ENCODE peak calls at places on chromosomes 4 and X, in four cellular contexts. X is HepG2, Z is K562, F is Panc1. C is an unnamed sample.

GRCh38 chrX:148426467-148426866 is 74.0 kb upstream of the AFF2 start:
- DNase-seq in X (no peak), Z (no peak), F (no peak), C (no peak)

GRCh38 chrX:1169198-1169597 is 43.3 kb downstream of the CRLF2 start:
- DNase-seq in X (no peak), Z (no peak), F (no peak), C (no peak)

GRCh38 chr4:93788712-93789111 is 39.8 kb upstream of the ATOH1 start:
- DNase-seq in X (peak; percentile 7), Z (peak; percentile 12), F (no peak), C (peak; percentile 43)

GRCh38 chrX:117996918-117997480 is 119.6 kb downstream of the KLHL13 start:
- DNase-seq in X (peak; percentile 0), Z (no peak), F (no peak), C (no peak)

GRCh38 chr4:60962286-60962685 is 237.8 kb upstream of the ADGRL3 start:
- DNase-seq in X (no peak), Z (no peak), F (no peak), C (no peak)

GRCh38 chrX:56800801-56801200 is 71.8 kb downstream of the NBDY start:
- DNase-seq in X (no peak), Z (no peak), F (no peak), C (no peak)

GRCh38 chrX:116436358-116436816 is at the start of gene SLC6A14:
- DNase-seq in X (peak; percentile 49), Z (no peak), F (no peak), C (no peak)

GRCh38 chr4:72084587-72085011 is 52.8 kb downstream of the NPFFR2 start:
- DNase-seq in X (no peak), Z (no peak), F (no peak), C (no peak)

GRCh38 chr4:65865489-65865888 is 195.2 kb upstream of the EPHA5 start:
- DNase-seq in X (peak; percentile 13), Z (no peak), F (no peak), C (no peak)

GRCh38 chr4:41125558-41126311 is 88.6 kb downstream of the APBB2 start:
- DNase-seq in X (no peak), Z (no peak), F (no peak), C (no peak)

GRCh38 chr4:111984169-111984873 is 160.9 kb upstream of the FAM241A start:
- DNase-seq in X (no peak), Z (no peak), F (no peak), C (no peak)

GRCh38 chr4:168995537-168996295 is 14.3 kb downstream of the CBR4 start:
- DNase-seq in X (no peak), Z (no peak), F (no peak), C (no peak)

GRCh38 chrX:118552501-118552900 is 56.9 kb downstream of the DOCK11 start:
- DNase-seq in X (no peak), Z (no peak), F (no peak), C (peak; percentile 21)

DNA sequence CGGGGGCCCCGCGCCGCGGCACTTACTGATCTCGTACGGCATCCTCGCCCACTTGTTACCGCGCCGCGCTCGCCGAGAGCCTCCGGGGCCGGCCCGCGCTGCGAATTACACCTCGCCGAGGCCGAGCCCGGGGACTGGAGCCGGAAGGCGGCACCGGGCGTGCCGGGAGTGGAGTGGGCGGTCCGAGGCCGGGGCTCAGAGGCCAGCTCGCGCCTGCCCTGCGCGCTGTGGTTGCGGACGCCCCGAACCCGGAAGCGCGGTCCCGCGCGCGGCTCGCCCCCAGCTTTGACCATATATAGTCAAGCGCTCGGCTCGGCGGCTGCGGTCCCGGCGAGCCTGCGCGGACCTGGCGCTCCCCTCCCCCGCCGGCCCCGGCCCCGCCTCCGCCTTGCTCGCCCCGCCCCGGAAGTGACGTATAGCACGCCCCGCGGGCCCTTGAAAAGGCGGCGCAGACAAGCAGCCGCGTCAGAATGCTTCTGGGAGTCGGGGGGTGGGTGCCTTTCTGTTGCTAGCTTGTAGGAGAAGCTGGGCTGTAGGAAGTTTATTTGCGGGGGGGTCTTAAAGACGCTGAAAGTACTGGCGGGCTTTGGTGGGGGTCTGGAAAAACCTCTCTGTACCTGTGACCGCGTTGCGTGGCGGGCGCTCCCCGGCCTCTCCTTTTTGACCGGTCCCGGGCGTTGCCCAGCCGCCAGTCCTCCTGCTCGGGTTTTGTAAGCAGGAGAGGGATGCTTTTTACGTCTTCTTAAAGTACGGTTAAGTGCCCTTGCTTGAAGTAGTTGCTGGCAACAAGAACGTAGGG is at the start of gene WDR1:
- DNase-seq in X (peak; percentile 89), Z (peak; percentile 91), F (peak; percentile 47), C (peak; percentile 75)
- TF ChIP-seq REST in X (no peak), Z (no peak), F (no peak), C (no peak)

DNA sequence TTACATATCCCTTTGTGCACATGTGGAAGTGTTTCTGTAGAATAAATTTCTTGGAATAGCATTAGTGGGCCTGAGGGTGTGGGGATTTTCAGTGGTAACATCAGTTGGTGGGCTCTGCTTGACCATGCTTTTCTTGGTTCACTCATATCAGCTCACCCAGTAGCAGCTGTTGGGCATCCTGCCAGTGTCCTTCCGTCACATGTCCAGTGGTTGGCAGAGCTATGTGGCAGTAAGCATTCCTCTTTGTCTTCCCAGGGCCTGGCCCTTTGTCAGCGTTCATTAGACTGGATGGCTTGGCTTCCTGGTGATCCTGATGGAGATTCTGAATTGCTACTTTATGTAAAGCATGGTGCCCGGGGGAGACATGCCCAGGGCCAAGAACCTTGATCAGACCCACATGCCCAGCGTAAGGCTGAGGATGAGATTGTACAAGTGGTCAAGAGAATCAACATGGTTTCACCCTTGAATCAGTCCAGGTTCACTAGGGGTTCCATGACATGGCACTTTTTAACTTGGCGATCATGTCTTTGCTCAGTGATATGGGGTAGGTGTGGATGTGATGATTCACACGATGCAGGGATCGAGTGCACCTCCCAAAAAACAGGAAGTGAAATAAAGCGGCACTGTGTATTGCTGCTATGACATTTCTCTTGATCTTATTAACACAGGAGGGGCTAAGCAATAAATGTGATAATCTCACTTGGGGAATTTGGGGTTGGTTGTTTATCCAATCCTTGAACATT is 72.1 kb upstream of the IGFBP7 start:
- DNase-seq in X (no peak), Z (no peak), F (no peak), C (no peak)
- TF ChIP-seq TCF7L2 in X (no peak), Z (no peak), F (no peak), C (no peak)

DNA sequence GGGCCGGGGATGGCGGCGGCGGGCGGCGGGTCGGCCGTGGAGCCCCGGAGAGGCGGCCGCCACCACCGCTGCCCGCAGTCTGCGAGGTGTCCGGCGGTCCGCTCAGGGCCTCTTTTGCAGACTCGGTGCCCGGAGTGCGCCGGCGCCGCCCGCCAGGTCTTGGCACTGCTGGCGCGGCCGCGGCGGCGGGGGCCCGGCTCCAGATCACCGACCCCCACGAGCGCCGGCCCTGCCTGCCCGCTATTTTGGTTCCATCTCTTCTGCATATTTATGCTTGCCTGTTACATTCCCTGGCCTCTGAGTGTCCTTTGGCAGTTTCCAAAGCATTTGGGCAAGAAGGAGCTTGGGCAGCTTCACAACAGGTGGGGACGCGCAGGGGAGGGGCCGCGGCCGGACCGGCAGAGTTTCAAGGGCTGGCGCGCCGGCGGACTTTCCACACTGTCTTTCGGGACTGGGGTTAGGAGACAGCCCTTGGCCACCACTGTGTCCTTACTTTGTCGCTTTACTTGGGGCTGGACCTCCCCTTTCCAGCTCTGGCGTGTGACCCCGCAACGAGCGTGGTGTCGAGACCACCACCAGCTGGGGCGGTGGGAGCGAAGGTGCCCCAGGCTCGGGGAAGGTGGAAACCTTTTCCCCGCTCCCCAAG is 668 bp upstream of the TAPT1 start:
- DNase-seq in X (peak; percentile 35), Z (peak; percentile 54), F (no peak), C (no peak)
- TF ChIP-seq REST in X (no peak), Z (no peak), F (no peak), C (no peak)

GRCh38 chrX:141220342-141221008 is 21.8 kb downstream of the SPANXC start:
- DNase-seq in X (no peak), Z (no peak), F (peak; percentile 35), C (no peak)
- TF ChIP-seq TCF7L2 in X (no peak), Z (no peak), F (no peak), C (no peak)

DNA sequence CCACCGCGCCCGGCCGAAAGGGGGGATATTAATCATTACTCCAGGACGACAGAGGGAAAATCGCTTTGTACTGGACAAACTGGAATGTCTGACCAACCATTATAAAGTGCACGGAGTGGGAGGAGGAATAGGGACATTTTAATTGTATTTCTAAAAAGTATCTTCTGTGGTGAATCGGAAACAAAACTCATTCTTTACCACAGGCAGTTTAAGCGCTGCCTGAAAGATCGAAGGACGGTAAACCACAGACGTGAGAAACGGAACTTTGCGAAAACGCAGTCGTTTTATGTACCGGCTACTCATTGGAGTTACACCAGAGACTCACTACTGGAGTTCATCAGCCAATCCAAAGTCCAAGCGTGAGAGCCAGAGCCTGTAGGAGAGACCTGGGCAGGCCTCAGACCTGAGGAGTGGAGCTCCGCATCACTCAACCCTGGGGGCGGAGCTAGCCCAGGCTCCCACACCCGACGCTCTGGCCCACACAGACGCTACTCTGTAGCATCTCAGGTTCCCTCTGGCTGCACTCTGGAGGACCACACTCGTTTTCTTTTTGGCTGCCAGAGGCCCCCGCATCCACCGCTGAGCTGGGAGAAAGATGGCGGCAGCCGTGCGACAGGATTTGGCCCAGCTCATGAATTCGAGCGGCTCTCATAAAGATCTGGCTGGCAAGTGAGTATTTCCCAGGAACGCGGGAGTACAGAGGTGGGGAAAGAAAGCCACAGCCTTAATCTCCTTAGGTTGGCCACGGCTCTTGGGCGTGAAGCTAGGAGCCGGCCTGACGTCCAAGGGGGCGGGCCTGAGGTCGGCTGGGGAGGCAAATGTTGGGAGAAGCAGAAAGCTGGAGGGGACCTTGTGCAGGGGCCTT is at the start of gene COPS4:
- DNase-seq in X (peak; percentile 100), Z (peak; percentile 96), F (peak; percentile 99), C (peak; percentile 100)
- TF ChIP-seq REST in X (no peak), Z (no peak), F (no peak), C (no peak)

DNA sequence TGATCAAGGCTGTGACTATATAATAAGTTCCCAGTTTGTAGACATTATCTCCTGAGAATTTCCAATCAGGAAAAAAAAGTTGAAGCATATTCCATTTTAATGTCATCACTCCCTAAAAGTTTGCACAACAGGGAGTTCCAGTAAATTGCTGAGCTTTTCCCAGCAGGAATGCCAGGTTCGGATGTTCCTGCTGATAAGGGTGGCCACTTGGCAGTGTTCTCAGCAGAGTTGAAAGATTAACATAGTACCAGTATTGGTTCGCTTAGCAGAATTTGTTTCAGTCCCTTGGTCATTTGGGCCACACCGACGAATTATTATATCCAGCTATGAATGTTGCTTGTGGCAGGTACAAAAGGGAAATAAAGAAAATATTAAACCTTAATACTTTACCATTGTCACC is 5.2 kb upstream of the CXCL2 start:
- DNase-seq in X (no peak), Z (no peak), F (no peak), C (no peak)
- TF ChIP-seq TCF7L2 in X (no peak), Z (no peak), F (no peak), C (no peak)

GRCh38 chrX:25015486-25016360 is at the start of gene ARX:
- DNase-seq in X (peak; percentile 43), Z (peak; percentile 91), F (no peak), C (peak; percentile 55)
- TF ChIP-seq REST in X (no peak), Z (no peak), F (no peak), C (no peak)

DNA sequence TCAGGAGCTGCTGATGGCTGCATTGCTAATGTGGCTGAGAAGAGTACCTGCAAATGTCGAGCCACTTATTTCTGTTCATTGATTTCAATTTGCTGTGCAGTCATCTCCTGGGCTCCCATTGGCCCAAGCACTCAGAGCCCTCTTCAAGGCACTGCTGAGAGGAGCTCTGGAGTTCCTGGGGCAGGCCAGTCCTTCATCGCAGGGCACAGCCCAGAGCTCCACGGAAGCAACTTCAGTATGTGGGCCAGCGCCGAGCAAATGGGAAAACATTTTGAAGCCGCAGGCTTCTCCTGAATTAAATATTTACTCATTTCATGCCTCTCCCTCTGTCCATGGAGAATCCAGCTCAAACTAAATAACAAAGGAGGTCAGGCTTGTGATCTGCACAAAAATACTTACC is 383.3 kb downstream of the BCOR start:
- DNase-seq in X (no peak), Z (no peak), F (no peak), C (no peak)
- TF ChIP-seq TCF7L2 in X (no peak), Z (no peak), F (no peak), C (no peak)

C was measured in HCT116.